ENCODE peak calls at places on chromosomes 2 and 18, in five cellular contexts. P is HFF-Myc, V is astrocyte of the spinal cord, U is lower lobe of right lung, Z is suprapubic skin. R is an unnamed sample.

GRCh38 chr2:42028571-42029148 is 19.2 kb upstream of the PKDCC start:
- DNase-seq in U (no peak), P (no peak), V (peak), Z (no peak), R (peak)

GRCh38 chr2:226661789-226662545 is 137.7 kb downstream of the IRS1 start:
- DNase-seq in P (peak), V (peak), Z (no peak), U (no peak), R (peak)

GRCh38 chr18:35912332-35912731 is 60.1 kb upstream of the RMP24 start:
- DNase-seq in V (no peak), Z (no peak), U (no peak), P (no peak), R (no peak)

GRCh38 chr2:15243762-15244161 is 317.4 kb downstream of the NBAS start:
- DNase-seq in Z (no peak), P (peak), U (no peak), V (peak), R (peak)

GRCh38 chr2:186256540-186256939 is 229.5 kb upstream of the ZC3H15 start:
- DNase-seq in Z (no peak), P (peak), U (no peak), V (peak), R (peak)

GRCh38 chr2:40872580-40872979 is 420.7 kb upstream of the SLC8A1 start:
- DNase-seq in P (no peak), V (peak), U (no peak), Z (no peak), R (no peak)

GRCh38 chr2:133568172-133568571 is at the start of gene NCKAP5:
- DNase-seq in Z (no peak), U (no peak), V (peak), P (no peak), R (peak)

GRCh38 chr2:239534581-239535412 is 134.0 kb upstream of the HDAC4 start:
- DNase-seq in V (no peak), U (no peak), Z (no peak), P (no peak), R (no peak)

GRCh38 chr2:178057179-178057578 is 15.4 kb downstream of the PDE11A start:
- DNase-seq in Z (no peak), U (no peak), V (no peak), P (no peak), R (no peak)

GRCh38 chr2:102142829-102143449 is 393 bp downstream of the IL1R1 start:
- DNase-seq in Z (no peak), P (no peak), V (peak), U (no peak), R (no peak)

GRCh38 chr2:102141011-102141914 is 1.3 kb upstream of the IL1R1 start:
- DNase-seq in V (peak), P (peak), Z (no peak), U (no peak), R (no peak)

GRCh38 chr2:102143450-102143985 is 972 bp downstream of the IL1R1 start:
- DNase-seq in P (no peak), Z (no peak), U (no peak), V (peak), R (no peak)

GRCh38 chr2:102140367-102140766 is 2.2 kb upstream of the IL1R1 start:
- DNase-seq in P (no peak), Z (no peak), V (peak), U (no peak), R (no peak)

DNA sequence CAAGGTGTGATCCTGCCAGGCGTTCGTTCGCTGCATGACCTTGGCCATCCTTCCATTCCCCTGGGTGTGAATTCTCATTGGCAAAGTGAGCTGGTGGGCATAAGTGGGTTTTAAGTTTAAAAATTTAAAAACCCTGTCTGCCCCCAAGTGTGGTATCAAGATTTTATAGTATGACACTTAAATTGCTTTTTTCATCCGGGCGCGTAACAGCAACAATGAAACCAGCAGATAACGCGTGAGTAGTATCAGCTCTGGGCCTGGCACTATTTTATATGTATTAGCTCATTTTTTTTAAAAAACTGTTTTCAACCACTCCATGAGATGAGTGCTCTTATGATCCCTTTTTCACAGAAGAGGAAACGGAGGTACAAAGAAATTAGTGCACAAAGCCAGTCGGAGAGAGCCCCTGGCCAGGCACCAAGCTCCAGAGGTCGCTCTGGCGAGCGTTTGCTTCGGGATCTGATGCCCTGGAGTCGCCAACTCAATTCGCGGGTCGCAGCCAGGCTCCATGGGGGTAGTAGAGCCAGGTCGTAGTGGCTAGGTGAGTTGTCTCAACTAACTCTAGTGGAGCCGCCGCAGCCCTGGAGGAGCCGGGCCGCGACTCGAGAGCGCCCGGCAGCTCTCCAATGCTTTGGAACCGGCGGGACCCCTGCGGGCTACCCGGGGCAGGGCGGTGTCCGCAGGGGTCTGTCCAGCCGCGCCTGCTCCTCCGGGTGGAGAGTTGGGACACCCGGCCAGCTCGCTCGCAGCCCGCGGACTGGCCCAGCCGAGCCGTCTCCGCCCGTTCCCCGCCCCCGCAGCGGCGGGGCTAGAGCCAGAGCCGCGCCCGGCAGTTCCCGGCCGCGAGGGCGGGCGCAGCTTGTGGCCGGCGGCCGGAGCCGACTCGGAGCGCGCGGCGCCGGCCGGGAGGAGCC is at the start of gene IL1R1:
- DNase-seq in P (no peak), V (peak), U (peak), Z (peak), R (peak)
- TF ChIP-seq CTCF in P (no peak), V (no peak), U (no peak), Z (no peak), R (no peak)

DNA sequence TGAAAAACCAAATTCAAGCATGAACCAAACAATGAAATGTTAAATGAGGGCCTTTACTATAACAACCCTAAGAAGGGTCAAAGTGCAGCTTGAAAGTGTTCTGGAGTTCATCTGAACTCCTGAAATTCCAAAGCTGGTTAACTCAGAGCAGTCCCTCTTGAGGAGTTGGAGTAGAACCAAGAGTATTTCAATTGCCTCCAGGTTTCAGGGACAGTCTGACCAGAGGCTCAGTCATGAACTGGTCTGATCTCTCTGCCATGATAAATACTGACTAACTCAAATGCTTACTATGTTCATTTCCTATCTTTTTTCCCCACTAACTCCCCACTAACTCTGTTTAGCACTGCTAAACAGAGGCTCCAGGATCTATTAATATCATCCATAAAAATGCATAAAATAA is 2.7 kb downstream of the STARD7 start:
- DNase-seq in P (no peak), Z (no peak), V (peak), U (no peak), R (no peak)
- H3K4me3 ChIP-seq in P (peak), Z (peak), V (no peak), U (peak), R (no peak)

GRCh38 chr2:119207447-119207846 is 16.2 kb upstream of the STEAP3 start:
- DNase-seq in U (no peak), P (no peak), Z (no peak), V (no peak), R (no peak)

GRCh38 chr2:119208791-119209203 is 14.8 kb upstream of the STEAP3 start:
- DNase-seq in U (no peak), Z (no peak), P (no peak), V (peak), R (no peak)

GRCh38 chr2:119216994-119217393 is 6.6 kb upstream of the STEAP3 start:
- DNase-seq in P (no peak), Z (no peak), V (no peak), U (peak), R (no peak)

GRCh38 chr2:119214453-119214852 is 9.2 kb upstream of the STEAP3 start:
- DNase-seq in Z (no peak), P (no peak), U (peak), V (no peak), R (no peak)

GRCh38 chr2:119212139-119212800 is 11.4 kb upstream of the STEAP3 start:
- DNase-seq in P (no peak), Z (no peak), U (no peak), V (no peak), R (no peak)
- TF ChIP-seq CTCF in P (no peak), Z (no peak), U (no peak), V (no peak), R (no peak)

DNA sequence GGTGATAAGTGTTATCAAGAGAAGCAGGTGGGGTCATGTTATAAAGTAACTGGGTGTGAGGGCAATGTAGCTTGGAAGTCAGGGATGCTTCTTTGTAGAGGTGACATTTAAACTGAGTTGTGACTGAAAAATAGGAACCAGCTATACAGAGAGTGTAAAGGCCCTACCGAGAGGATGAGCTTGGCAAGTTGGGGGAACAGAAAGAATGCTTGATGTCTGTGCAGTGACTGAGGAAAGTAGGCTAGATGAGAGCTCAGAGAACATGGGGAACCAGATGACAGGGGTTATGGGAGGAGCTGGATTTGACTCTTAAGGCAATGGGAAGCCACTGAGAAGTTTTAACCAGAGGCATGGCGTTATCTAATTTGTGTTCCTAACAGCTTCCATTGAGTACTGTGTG is 115.3 kb downstream of the DOCK10 start:
- DNase-seq in Z (no peak), V (no peak), U (no peak), P (no peak), R (no peak)
- H3K4me3 ChIP-seq in Z (no peak), V (no peak), U (no peak), P (no peak), R (no peak)

GRCh38 chr18:69757733-69758132 is 189.9 kb downstream of the CD226 start:
- DNase-seq in V (peak), U (no peak), Z (no peak), P (no peak), R (peak)
- TF ChIP-seq CTCF in V (no peak), U (no peak), Z (no peak), P (no peak), R (peak)

DNA sequence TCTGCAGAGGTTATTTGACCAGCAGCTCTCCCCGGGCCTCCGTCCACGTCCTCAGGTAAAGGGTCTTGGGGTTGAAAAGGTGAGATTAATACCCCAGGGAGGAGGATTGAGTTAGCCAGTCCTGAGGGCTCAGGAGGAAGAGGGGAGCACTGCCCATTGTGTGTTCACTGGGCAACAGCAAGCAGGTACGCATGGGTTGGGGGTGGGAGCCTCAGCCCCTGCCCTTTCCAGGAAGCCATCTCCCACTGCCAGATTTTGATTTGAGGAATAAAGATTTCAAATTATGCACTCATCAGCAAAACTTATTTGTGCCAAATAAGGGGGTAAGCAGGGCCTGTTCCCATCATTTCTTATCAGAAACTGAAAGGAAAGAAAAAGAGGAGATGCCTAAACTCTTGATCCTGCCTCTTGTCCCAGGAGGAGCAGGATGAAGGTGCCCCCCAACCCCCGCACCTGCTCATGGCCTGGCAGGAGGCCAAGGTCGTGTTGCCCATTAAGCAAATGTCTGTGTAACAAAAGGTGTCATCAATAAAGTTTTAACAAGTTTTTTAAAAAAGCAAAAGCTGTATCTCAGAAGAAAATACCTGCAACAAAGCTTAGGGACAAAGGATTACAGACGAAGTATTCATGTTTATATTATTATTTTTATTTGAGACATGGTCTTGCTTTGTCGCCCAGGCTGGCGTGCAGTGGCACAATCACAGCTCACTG is 79.9 kb downstream of the INPP5D start:
- DNase-seq in V (no peak), P (no peak), Z (peak), U (no peak), R (no peak)
- H3K4me3 ChIP-seq in V (no peak), P (peak), Z (no peak), U (no peak), R (no peak)

GRCh38 chr2:173952267-173953046 is 12.7 kb downstream of the SP3 start:
- DNase-seq in V (no peak), Z (no peak), U (no peak), P (no peak), R (no peak)
- TF ChIP-seq CTCF in V (no peak), Z (no peak), U (no peak), P (no peak), R (no peak)

R was measured in astrocyte of the cerebellum.